ENCODE peak calls at places on chromosomes 7 and 10, in nine cellular contexts. N is heart right ventricle, O is HCT116, S is heart left ventricle, E is A549, P is astrocyte, J is adrenal gland, F is thoracic aorta, V is mesothelial cell of epicardium. A is an unnamed sample.

GRCh38 chr7:84492565-84493034 is 298.0 kb upstream of the SEMA3A start:
- DNase-seq in N (no peak), O (no peak), S (no peak), E (no peak), P (no peak), J (no peak), F (no peak), V (no peak), A (no peak)

GRCh38 chr7:21543528-21544302 is 876 bp downstream of the DNAH11 start:
- DNase-seq in N (no peak), O (no peak), S (no peak), E (no peak), P (no peak), J (peak; percentile 13), F (no peak), V (no peak), A (no peak)

GRCh38 chr7:127895814-127896280 is 135.4 kb downstream of the LRRC4 start:
- DNase-seq in N (no peak), O (no peak), S (no peak), E (no peak), P (peak; percentile 53), J (no peak), F (no peak), V (no peak), A (no peak)

GRCh38 chr10:117830832-117831231 is 215.9 kb downstream of the RAB11FIP2 start:
- DNase-seq in N (no peak), O (no peak), S (no peak), E (no peak), P (no peak), J (no peak), F (no peak), V (no peak), A (no peak)

GRCh38 chr7:142689439-142690168 is 59.7 kb upstream of the PRSS1 start:
- DNase-seq in N (no peak), O (no peak), S (no peak), E (no peak), P (no peak), J (no peak), F (no peak), V (no peak), A (no peak)

GRCh38 chr10:33258951-33259350 is 75.5 kb downstream of the NRP1 start:
- DNase-seq in N (no peak), O (no peak), S (no peak), E (no peak), P (peak; percentile 77), J (no peak), F (no peak), V (no peak), A (no peak)

GRCh38 chr10:112295853-112296830 is 12.9 kb downstream of the TECTB start:
- DNase-seq in N (peak; percentile 69), O (no peak), S (no peak), E (no peak), P (no peak), J (peak; percentile 5), F (no peak), V (no peak), A (no peak)

GRCh38 chr10:28873540-28873939 is 196.2 kb downstream of the BAMBI start:
- DNase-seq in N (no peak), O (no peak), S (no peak), E (no peak), P (no peak), J (no peak), F (no peak), V (no peak), A (no peak)

GRCh38 chr10:92290076-92290836 is 622 bp downstream of the CPEB3 start:
- DNase-seq in N (peak; percentile 29), O (peak; percentile 32), S (no peak), E (peak; percentile 38), P (peak; percentile 29), J (peak; percentile 59), F (no peak), V (peak; percentile 19), A (peak; percentile 29)

GRCh38 chr10:1434202-1434601 is 303.1 kb downstream of the ADARB2 start:
- DNase-seq in N (no peak), O (no peak), S (peak; percentile 32), E (no peak), P (no peak), J (no peak), F (no peak), V (no peak), A (no peak)

GRCh38 chr7:123635551-123636359 is 19.9 kb upstream of the LMOD2 start:
- DNase-seq in N (no peak), O (no peak), S (no peak), E (peak; percentile 13), P (peak; percentile 17), J (peak; percentile 30), F (no peak), V (no peak), A (no peak)

GRCh38 chr10:37301271-37301670 is 175.9 kb downstream of the ANKRD30A start:
- DNase-seq in N (no peak), O (no peak), S (no peak), E (no peak), P (no peak), J (no peak), F (no peak), V (no peak), A (no peak)

DNA sequence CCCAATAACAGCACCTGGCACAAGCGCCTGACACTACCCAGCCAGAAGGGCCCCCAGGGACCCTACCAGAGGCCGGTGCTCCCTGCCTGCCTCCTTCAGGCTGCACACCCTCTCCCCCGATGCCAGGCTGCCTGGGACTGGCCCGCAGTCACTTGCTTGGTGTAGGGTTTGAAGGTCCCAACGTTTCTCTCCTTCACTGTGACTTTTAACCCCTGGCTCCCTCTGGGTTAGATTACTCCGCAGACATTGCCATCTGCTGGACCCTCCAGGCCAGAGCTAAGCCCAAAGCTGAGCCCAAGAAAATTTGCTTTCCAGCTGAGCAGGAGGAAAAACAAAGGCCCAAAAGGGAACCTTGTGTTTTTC is 6.9 kb downstream of the CDHR1 start:
- DNase-seq in N (no peak), O (no peak), S (no peak), E (no peak), P (no peak), J (no peak), F (no peak), V (no peak), A (no peak)
- TF ChIP-seq CTCF in N (no peak), O (no peak), S (no peak), E (no peak), P (no peak), J (no peak), F (no peak), V (no peak), A (no peak)

DNA sequence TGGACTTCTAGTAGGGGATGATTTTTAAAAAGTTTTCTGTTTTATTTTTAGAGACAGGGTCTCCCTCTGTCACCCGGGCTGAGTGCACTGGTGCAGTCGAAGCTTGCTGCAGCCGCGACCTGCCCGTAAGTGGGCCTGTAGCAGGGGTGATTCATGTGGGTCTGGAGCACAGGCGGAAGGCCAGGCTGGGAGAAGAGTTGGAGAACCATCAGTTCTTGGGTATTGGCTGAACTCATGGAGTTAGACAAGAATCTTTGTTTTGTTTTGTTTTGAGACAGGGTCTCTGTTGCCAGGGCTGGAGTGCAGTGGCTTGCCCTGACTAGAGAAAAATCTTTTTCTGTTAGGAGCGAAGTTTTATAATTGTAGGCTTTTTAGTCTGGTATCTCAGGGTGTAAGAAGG is 5.7 kb downstream of the SRRT start:
- DNase-seq in N (no peak), O (no peak), S (no peak), E (no peak), P (no peak), J (no peak), F (no peak), V (no peak), A (no peak)
- TF ChIP-seq CTCF in N (no peak), O (no peak), S (no peak), E (no peak), P (no peak), J (no peak), F (no peak), V (no peak), A (no peak)

GRCh38 chr7:49791089-49791741 is 17.8 kb downstream of the VWC2 start:
- DNase-seq in N (peak; percentile 33), O (no peak), S (no peak), E (peak; percentile 6), P (no peak), J (no peak), F (no peak), V (no peak), A (no peak)
- TF ChIP-seq CTCF in N (peak; percentile 45), O (no peak), S (peak; percentile 42), E (peak; percentile 21), P (no peak), J (no peak), F (peak; percentile 21), V (peak; percentile 13), A (no peak)

DNA sequence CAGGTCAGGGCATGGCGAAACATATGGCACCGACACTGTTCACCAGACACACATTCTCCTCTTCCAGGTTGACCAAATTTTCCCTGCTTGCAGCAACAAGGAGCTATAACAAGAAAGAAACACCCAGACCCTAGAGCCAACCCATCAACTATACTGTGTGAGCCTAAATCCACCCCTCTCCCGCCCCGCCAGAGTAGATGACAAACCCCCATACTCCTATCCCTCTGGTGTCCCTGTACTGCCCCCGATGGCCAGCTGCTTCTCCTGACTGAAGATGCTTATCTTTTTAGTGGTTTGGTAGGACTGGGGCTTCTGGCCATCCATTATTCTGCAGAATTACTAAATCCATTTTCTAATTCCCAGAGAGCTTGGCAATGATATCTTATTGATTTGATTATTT is 70.1 kb upstream of the EEPD1 start:
- DNase-seq in N (no peak), O (no peak), S (no peak), E (no peak), P (no peak), J (no peak), F (no peak), V (no peak), A (no peak)
- TF ChIP-seq CTCF in N (no peak), O (no peak), S (no peak), E (no peak), P (no peak), J (no peak), F (no peak), V (no peak), A (no peak)

GRCh38 chr10:69364232-69364631 is 52.5 kb downstream of the TACR2 start:
- DNase-seq in N (no peak), O (no peak), S (no peak), E (no peak), P (no peak), J (no peak), F (no peak), V (no peak), A (no peak)
- TF ChIP-seq CTCF in N (no peak), O (no peak), S (no peak), E (no peak), P (no peak), J (no peak), F (no peak), V (no peak), A (no peak)

A was measured in natural killer cell.